ENCODE peak calls at places on chromosomes 6 and 20, in seven cellular contexts. G is AG09319, V is GM10248, W is coronary artery, A is ascending aorta, K is choroid plexus epithelial cell, Z is progenitor cell of endocrine pancreas. Q is an unnamed sample.
A peak's percentile ranks its signal among the peaks of the same experiment; 100 is the strongest.

GRCh38 chr6:43978473-43979360 is 148.5 kb downstream of the MRPL14 start:
- DNase-seq in G (no peak), V (no peak), W (peak; percentile 35), A (no peak), K (no peak), Z (no peak), Q (peak; percentile 21)

GRCh38 chr6:827431-827830 is 134.5 kb upstream of the EXOC2 start:
- DNase-seq in G (no peak), V (peak; percentile 20), W (no peak), A (no peak), K (no peak), Z (no peak), Q (no peak)

GRCh38 chr20:49635171-49635570 is 67.2 kb upstream of the PTGIS start:
- DNase-seq in G (no peak), V (no peak), W (no peak), A (no peak), K (no peak), Z (no peak), Q (no peak)

GRCh38 chr6:169454204-169454871 is 200.7 kb upstream of the THBS2 start:
- DNase-seq in G (peak; percentile 80), V (no peak), W (no peak), A (no peak), K (peak; percentile 98), Z (no peak), Q (no peak)

GRCh38 chr6:156154896-156155295 is 622.3 kb upstream of the ARID1B start:
- DNase-seq in G (no peak), V (no peak), W (no peak), A (no peak), K (no peak), Z (no peak), Q (no peak)

GRCh38 chr20:45975686-45976085 is 3.7 kb upstream of the ZNF335 start:
- DNase-seq in G (no peak), V (no peak), W (no peak), A (no peak), K (no peak), Z (no peak), Q (no peak)

GRCh38 chr6:156102129-156102528 is 646.5 kb upstream of the NOX3 start:
- DNase-seq in G (no peak), V (no peak), W (no peak), A (no peak), K (no peak), Z (no peak), Q (no peak)

GRCh38 chr20:58277578-58278344 is 31.8 kb upstream of the RAB22A start:
- DNase-seq in G (no peak), V (no peak), W (no peak), A (no peak), K (no peak), Z (no peak), Q (no peak)

GRCh38 chr6:108888745-108889144 is 40.5 kb downstream of the ARMC2 start:
- DNase-seq in G (no peak), V (no peak), W (no peak), A (no peak), K (no peak), Z (no peak), Q (no peak)

GRCh38 chr6:143999406-143999805 is 8.7 kb downstream of the PLAGL1 start:
- DNase-seq in G (no peak), V (no peak), W (no peak), A (no peak), K (peak; percentile 74), Z (no peak), Q (no peak)

GRCh38 chr20:34544109-34544793 is 14.3 kb upstream of the MAP1LC3A start:
- DNase-seq in G (no peak), V (no peak), W (no peak), A (no peak), K (peak; percentile 16), Z (no peak), Q (no peak)

DNA sequence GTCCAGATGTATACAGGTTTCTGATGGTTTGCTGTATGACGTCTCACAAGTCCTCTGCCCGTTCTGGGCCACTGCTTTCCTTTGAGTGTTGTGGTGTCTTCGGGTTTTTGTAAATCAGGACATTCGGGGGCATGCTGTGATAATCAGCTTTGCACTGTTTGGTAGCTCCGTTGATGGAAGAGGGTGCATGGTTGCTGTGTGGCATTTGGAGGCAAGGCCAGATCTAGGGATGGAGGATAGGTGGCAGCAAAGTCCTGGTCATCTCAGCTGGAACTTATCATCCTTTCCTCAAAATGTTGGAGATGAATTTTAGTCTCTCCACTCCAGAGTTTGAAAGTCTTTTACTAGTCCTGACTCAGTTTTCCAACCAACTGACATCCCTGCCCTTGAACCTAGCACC is 91.0 kb downstream of the SCP2D1 start:
- DNase-seq in G (no peak), V (no peak), W (no peak), A (no peak), K (no peak), Z (no peak), Q (no peak)
- TF ChIP-seq CTCF in G (no peak), V (peak; percentile 37), W (no peak), A (no peak), K (no peak), Z (peak; percentile 19), Q (no peak)

GRCh38 chr20:57133926-57134650 is 132.4 kb downstream of the BMP7 start:
- DNase-seq in G (no peak), V (no peak), W (no peak), A (no peak), K (no peak), Z (no peak), Q (no peak)
- TF ChIP-seq CTCF in G (no peak), V (no peak), W (no peak), A (no peak), K (no peak), Z (no peak), Q (no peak)

GRCh38 chr6:39102024-39102820 is 12.8 kb downstream of the SAYSD1 start:
- DNase-seq in G (peak; percentile 36), V (peak; percentile 50), W (no peak), A (no peak), K (peak; percentile 79), Z (peak; percentile 46), Q (no peak)
- TF ChIP-seq CTCF in G (peak; percentile 39), V (peak; percentile 27), W (peak; percentile 26), A (no peak), K (peak; percentile 66), Z (peak; percentile 74), Q (no peak)

DNA sequence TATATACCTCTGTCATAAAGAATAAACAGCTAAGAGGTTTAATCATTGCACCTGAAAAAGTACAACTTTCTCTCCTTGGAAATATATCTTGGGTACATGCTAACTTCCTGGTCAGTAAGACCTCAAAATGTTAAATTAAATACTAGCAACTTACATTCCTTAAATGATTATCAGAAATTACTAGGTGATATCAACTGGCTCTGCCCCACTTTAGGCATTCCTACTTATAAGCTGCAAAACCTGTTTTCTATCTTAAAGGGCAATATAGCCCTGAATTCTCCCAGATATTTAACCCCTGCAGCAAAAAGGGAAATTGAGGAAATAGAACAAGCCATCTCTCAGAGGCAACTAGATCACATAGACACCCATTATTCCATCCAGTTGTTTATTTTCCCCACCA is 20.8 kb downstream of the HLA-DPA1 start:
- DNase-seq in G (no peak), V (no peak), W (no peak), A (no peak), K (no peak), Z (no peak), Q (no peak)
- TF ChIP-seq CTCF in G (no peak), V (no peak), W (no peak), A (no peak), K (no peak), Z (no peak), Q (no peak)

GRCh38 chr6:41527721-41528408 is 18.3 kb upstream of the FOXP4 start:
- DNase-seq in G (no peak), V (no peak), W (no peak), A (no peak), K (peak; percentile 70), Z (no peak), Q (no peak)
- TF ChIP-seq CTCF in G (no peak), V (no peak), W (no peak), A (no peak), K (no peak), Z (no peak), Q (no peak)

GRCh38 chr6:42411431-42411830 is 40.3 kb downstream of the TRERF1 start:
- DNase-seq in G (no peak), V (no peak), W (no peak), A (no peak), K (no peak), Z (no peak), Q (no peak)
- TF ChIP-seq CTCF in G (no peak), V (no peak), W (no peak), A (no peak), K (no peak), Z (no peak), Q (no peak)

GRCh38 chr6:105138141-105138540 is 41.7 kb downstream of the POPDC3 start:
- DNase-seq in G (no peak), V (no peak), W (no peak), A (no peak), K (no peak), Z (no peak), Q (no peak)

GRCh38 chr6:105135907-105136432 is 43.8 kb downstream of the POPDC3 start:
- DNase-seq in G (no peak), V (no peak), W (no peak), A (no peak), K (peak; percentile 40), Z (no peak), Q (no peak)

GRCh38 chr6:105137388-105137787 is 42.4 kb downstream of the POPDC3 start:
- DNase-seq in G (no peak), V (peak; percentile 20), W (no peak), A (no peak), K (peak; percentile 10), Z (no peak), Q (no peak)

GRCh38 chr6:105135056-105135455 is 44.8 kb downstream of the POPDC3 start:
- DNase-seq in G (no peak), V (no peak), W (no peak), A (no peak), K (peak; percentile 15), Z (no peak), Q (no peak)

DNA sequence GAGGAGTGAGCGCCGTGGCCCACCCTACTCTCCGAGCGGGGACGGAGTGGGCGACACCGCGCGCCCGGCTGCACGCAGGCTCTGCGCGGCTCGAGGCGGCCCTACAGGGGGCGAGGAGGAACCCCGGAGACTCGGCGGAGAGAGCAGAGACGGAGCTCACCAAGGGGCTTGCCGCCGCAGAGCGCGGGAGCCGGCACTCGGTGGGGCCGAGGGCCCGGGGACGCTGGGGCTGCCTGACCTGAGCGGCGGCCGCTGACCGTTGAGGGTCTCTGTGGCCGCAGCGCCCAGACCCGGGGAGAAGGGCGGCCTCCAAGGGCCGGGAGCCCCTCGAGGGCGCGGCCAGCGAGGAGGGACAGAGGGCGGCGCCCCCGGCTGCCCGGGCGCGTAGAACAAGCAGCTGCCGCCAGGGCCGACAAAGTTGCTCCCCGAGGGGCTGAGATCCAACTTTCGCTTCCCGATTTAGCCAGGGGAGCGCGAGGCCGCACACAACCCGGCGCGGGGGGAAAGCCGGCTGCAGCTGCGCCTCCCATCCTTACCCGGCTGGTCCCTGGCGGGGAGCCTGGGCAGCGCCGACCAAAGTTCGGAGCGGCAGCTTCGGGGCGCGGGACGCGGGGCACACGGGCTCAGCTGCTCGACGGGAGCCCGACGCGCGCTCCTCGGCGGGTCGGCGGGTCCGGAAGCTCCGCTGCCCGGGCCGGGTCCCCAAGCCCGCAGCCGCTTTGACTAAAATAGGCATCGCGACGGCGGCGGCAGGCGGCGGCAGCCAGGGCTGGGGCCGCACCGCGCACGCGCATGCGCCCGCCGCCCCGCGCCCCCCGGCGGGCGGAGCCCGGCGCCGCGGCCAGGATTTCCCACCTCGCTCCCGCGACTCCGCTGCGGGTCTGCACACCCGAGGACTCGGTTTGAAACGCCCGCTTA is 43.1 kb downstream of the POPDC3 start:
- DNase-seq in G (peak; percentile 14), V (peak; percentile 61), W (peak; percentile 77), A (no peak), K (peak; percentile 56), Z (peak; percentile 48), Q (no peak)
- TF ChIP-seq CTCF in G (peak; percentile 11), V (no peak), W (no peak), A (peak; percentile 11), K (no peak), Z (peak; percentile 38), Q (no peak)